ENCODE peak calls at places on chromosomes 7 and 10, in ten cellular contexts. R, C, H, K, N, G, W, Y, D and O are unnamed samples. For H3K4me1 and H3K9me3, the result is how much of the 10 kb centered on the place peaks cover.

GRCh38 chr7:101817930-101818698 is 688 bp downstream of the CUX1 start:
- DNase-seq in R (no peak), G (no peak), Y (no peak), D (no peak), W (no peak), K (no peak), N (no peak), C (no peak), H (no peak), O (no peak)

GRCh38 chr10:70458329-70459060 is 17.0 kb upstream of the NODAL start:
- DNase-seq in Y (no peak), K (no peak), R (no peak), H (peak), C (peak), N (peak), G (peak), D (no peak), W (peak), O (peak)

GRCh38 chr10:16521311-16522016 is at the start of gene C1QL3:
- DNase-seq in K (no peak), D (no peak), H (no peak), N (peak), W (no peak), R (no peak), Y (no peak), C (peak), G (no peak), O (no peak)

GRCh38 chr7:111045469-111045868 is 45.5 kb upstream of the LRRN3 start:
- DNase-seq in Y (no peak), N (no peak), G (no peak), D (no peak), H (no peak), C (no peak), R (no peak), K (no peak), W (no peak), O (no peak)

GRCh38 chr10:43304687-43305333 is 37.9 kb upstream of the RASGEF1A start:
- DNase-seq in C (peak), W (peak), H (peak), D (no peak), N (peak), G (peak), K (no peak), R (peak), Y (no peak), O (peak)

GRCh38 chr7:135240446-135240845 is 6.8 kb downstream of the STRA8 start:
- DNase-seq in C (no peak), R (no peak), N (peak), H (no peak), K (no peak), D (no peak), W (no peak), G (no peak), Y (no peak), O (no peak)

GRCh38 chr7:116552616-116553015 is 27.8 kb downstream of the CAV1 start:
- DNase-seq in N (no peak), C (no peak), Y (no peak), G (no peak), H (no peak), W (no peak), R (no peak), D (no peak), K (peak), O (no peak)

GRCh38 chr10:119302172-119302571 is 94.8 kb downstream of the GRK5 start:
- DNase-seq in D (no peak), H (no peak), R (no peak), G (no peak), K (no peak), C (no peak), W (no peak), Y (no peak), N (no peak), O (no peak)

GRCh38 chr10:97081621-97082235 is 104.0 kb downstream of the SLIT1 start:
- DNase-seq in Y (no peak), D (peak), C (peak), R (no peak), G (no peak), K (peak), N (peak), H (peak), W (no peak), O (no peak)

GRCh38 chr10:3068201-3068967 is 1.0 kb downstream of the PFKP start:
- DNase-seq in H (peak), K (no peak), G (peak), D (no peak), Y (no peak), C (peak), N (peak), R (peak), W (peak), O (peak)

GRCh38 chr10:114172776-114173555 is 1.0 kb downstream of the CCDC186 start:
- DNase-seq in C (no peak), W (no peak), Y (no peak), R (no peak), N (no peak), D (no peak), K (no peak), G (no peak), H (no peak), O (no peak)

DNA sequence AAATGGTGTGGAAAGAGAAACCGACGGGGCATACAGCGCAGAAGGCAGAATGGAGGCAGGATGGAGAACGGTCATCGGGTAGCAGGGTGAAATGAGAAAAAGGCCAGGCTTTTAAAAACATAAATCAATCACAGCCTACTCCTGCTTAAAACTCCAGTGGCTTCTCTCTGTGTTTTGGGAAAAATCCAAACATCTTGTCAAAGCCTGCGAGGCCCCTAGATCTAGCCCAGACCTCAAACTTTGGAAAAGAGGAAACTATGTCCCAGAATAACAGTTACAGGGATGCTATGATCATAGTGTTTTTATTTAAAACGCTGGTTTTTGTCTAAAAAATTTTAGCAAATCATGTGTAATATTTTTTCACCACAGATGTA is 41.1 kb downstream of the PPP1R3C start:
- DNase-seq in G (no peak), Y (no peak), N (no peak), R (no peak), C (no peak), H (no peak), K (no peak), W (no peak), D (no peak), O (no peak)
- H3K4me1 ChIP-seq in G (under half), Y (under half), N (under half), R (half or more), C (under half), H (under half), K (under half), W (under half), D (under half), O (half or more)

GRCh38 chr7:100604078-100604975 is 2.2 kb downstream of the PCOLCE start:
- DNase-seq in G (peak), D (no peak), H (peak), Y (no peak), W (peak), K (no peak), R (peak), C (peak), N (peak), O (peak)
- TF ChIP-seq POLR2AphosphoS5 in G (peak), D (peak), H (peak), Y (no peak), W (peak), K (peak), R (no peak), C (peak), N (peak), O (peak)

DNA sequence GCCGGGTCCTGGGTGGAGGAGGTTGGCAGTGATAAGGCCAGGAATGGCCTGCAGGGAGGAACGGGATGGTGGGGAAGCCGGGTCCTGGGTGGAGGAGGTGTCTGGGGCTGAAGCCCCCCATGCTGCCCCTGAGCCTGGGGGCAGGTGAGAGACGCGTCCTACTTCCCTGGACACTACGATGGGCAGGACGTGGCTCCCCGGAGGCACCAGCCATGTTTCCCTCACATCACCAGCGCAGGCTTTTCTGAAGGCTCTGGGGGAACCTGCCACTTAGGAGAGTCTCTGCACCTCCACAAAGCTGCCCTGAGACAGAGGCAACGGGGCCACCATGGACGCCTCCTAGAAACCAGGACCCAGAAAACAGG is 324.8 kb downstream of the DNAJB6 start:
- DNase-seq in K (no peak), C (no peak), G (no peak), W (peak), R (peak), N (no peak), Y (no peak), H (no peak), D (no peak), O (no peak)
- H3K9me3 ChIP-seq in K (under half), C (under half), G (under half), W (under half), R (under half), N (under half), Y (under half), H (under half), D (under half), O (under half)

GRCh38 chr7:13979671-13980438 is 9.6 kb downstream of the ETV1 start:
- DNase-seq in K (no peak), D (no peak), N (no peak), Y (no peak), R (no peak), H (no peak), C (no peak), G (no peak), W (no peak), O (no peak)
- H3K4me1 ChIP-seq in K (under half), D (under half), N (under half), Y (under half), R (under half), H (under half), C (under half), G (under half), W (under half), O (under half)

GRCh38 chr10:110074986-110075664 is 67.3 kb downstream of the ADD3 start:
- DNase-seq in H (no peak), G (no peak), N (no peak), C (no peak), R (no peak), D (no peak), Y (no peak), K (no peak), W (no peak), O (no peak)
- TF ChIP-seq POLR2AphosphoS5 in H (peak), G (peak), N (no peak), C (no peak), R (no peak), D (no peak), Y (no peak), K (no peak), W (no peak), O (no peak)

GRCh38 chr7:158357898-158358821 is 229.5 kb downstream of the PTPRN2 start:
- DNase-seq in D (no peak), H (no peak), N (peak), G (no peak), Y (no peak), K (no peak), R (peak), W (peak), C (no peak), O (peak)
- H3K9me3 ChIP-seq in D (under half), H (under half), N (under half), G (under half), Y (under half), K (under half), R (under half), W (under half), C (under half), O (under half)

DNA sequence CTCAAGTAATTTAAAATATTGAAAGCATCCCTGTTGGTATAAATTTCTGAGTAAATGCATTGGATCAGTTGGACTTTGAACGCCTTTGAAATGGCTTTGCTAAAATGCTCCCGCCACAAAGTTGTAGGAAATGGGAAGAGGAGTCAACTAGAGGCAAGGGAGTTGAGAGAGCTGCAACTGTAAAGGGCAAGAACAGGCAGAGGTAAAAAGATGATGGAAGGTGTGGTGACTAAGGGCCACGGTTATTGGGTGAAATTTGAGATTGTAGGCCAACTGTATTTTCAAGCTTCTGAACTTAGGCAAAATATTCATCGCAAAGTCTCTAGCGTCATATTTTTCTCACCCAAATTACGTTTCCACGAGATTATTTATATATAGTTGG is 595 bp upstream of the SUMF2 start:
- DNase-seq in R (no peak), C (no peak), N (no peak), Y (no peak), H (no peak), G (no peak), D (no peak), K (no peak), W (no peak), O (no peak)
- H3K4me1 ChIP-seq in R (under half), C (under half), N (under half), Y (under half), H (under half), G (under half), D (half or more), K (half or more), W (half or more), O (under half)

DNA sequence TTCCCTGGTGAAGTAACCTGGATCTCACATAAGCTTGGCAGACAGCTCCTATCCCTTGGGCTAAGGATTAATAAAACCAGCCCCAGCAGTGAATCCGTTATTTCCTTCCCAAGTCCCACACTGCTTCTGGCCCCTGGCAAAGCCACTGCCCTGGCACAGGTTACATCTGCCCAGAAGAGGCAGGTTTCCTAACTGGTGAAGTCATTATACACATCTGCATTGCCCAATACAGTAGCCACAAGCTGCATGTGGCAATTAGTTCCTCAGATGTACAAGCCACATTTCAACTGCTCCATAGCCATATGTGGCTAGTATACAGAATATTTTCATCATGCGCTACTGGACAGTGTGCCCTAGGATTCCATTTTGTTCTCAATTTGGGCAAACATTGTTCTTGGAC is 273.0 kb downstream of the GRM8 start:
- DNase-seq in N (no peak), H (no peak), G (no peak), D (no peak), R (no peak), Y (no peak), K (no peak), C (no peak), W (no peak), O (no peak)
- TF ChIP-seq POLR2AphosphoS5 in N (no peak), H (no peak), G (no peak), D (no peak), R (no peak), Y (no peak), K (no peak), C (no peak), W (no peak), O (no peak)

DNA sequence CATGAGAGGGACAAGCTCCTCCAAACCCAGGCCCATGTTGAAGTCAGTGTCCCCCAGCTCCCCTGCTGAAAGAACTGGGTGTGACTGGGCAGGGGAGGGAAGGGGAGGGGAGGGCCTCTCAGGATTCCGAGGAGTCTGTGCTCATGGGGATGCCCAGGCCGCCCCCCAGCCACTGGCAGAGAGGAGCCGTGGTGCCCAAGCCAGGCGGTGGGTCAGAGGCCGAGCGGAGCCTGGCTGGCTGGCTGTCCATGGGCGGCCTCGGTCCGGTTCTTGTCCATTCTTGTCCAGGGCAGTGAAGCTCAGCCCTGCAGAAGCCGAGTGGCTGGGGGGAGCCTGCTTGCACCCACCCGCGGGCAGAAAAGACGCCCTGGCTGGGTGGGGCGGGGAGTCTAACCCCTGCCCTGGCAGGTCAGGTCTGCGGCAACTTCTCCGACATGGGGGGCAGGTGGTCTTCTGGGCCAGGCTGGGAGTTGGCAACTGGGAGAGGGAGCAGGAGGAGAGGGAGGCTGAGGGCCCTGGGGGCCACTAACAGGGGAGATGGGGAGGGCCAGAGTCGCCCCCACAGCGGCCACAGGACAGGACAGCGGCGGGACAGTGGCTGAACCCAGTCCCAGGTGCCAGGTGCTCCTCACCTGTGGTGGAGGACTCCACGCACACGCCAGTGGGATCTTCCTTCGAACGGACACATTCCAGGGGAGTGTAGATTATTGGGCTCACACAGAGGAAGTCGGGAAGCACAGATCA is 54.1 kb downstream of the FOXL3 start:
- DNase-seq in R (no peak), Y (no peak), G (no peak), H (no peak), C (no peak), W (no peak), K (no peak), D (no peak), N (no peak), O (no peak)
- H3K9me3 ChIP-seq in R (under half), Y (under half), G (under half), H (under half), C (under half), W (under half), K (under half), D (under half), N (under half), O (under half)

GRCh38 chr10:88890681-88891371 is 10.8 kb downstream of the STAMBPL1 start:
- DNase-seq in H (no peak), K (no peak), N (no peak), Y (no peak), C (no peak), D (no peak), G (no peak), R (no peak), W (no peak), O (no peak)
- H3K4me1 ChIP-seq in H (under half), K (half or more), N (under half), Y (under half), C (under half), D (half or more), G (under half), R (under half), W (half or more), O (under half)